ENCODE peak calls at places on chromosomes 13 and 19, in eight cellular contexts. M is lower lobe of right lung; D is heart left ventricle; H is CD8-positive, alpha-beta T cell; U is breast epithelium; Y is kidney; B is right atrium auricular region; L is DND-41. T is an unnamed sample. For H3K4me1, the result is how much of the 10 kb centered on the place peaks cover.

GRCh38 chr19:6958786-6959185 is 62.4 kb downstream of the MBD3L2B start:
- DNase-seq in D (no peak), B (no peak), U (no peak), H (no peak), L (no peak), M (peak), Y (no peak), T (no peak)

GRCh38 chr13:35630551-35631275 is 154.2 kb upstream of the MAB21L1 start:
- DNase-seq in D (no peak), Y (no peak), H (no peak), B (no peak), L (no peak), M (no peak), U (no peak), T (no peak)

GRCh38 chr13:81442904-81443303 is 1102.0 kb upstream of the SPRY2 start:
- DNase-seq in L (no peak), Y (no peak), U (no peak), D (no peak), B (no peak), M (no peak), H (no peak), T (no peak)

GRCh38 chr13:50365300-50365682 is 350.0 kb downstream of the KCNRG start:
- DNase-seq in H (no peak), Y (no peak), U (no peak), B (no peak), L (no peak), M (no peak), D (no peak), T (no peak)

GRCh38 chr13:101868585-101869469 is 416.4 kb downstream of the ITGBL1 start:
- DNase-seq in Y (no peak), U (no peak), D (peak), L (no peak), M (no peak), H (no peak), B (no peak), T (no peak)

GRCh38 chr19:5891938-5892771 is 11.4 kb downstream of the NDUFA11 start:
- DNase-seq in L (no peak), Y (no peak), H (no peak), B (no peak), D (no peak), U (no peak), M (peak), T (peak)

GRCh38 chr19:5881543-5882299 is 11.4 kb upstream of the FUT5 start:
- DNase-seq in B (no peak), H (no peak), U (no peak), Y (no peak), L (no peak), D (no peak), M (no peak), T (no peak)

GRCh38 chr13:114067381-114067885 is 65.0 kb downstream of the RASA3 start:
- DNase-seq in B (no peak), M (no peak), H (peak), L (no peak), D (peak), U (no peak), Y (peak), T (no peak)

GRCh38 chr19:13023666-13024065 is 28.4 kb downstream of the NFIX start:
- DNase-seq in M (no peak), Y (no peak), B (no peak), D (no peak), L (no peak), H (no peak), U (no peak), T (no peak)

GRCh38 chr19:13024958-13025653 is 29.8 kb downstream of the NFIX start:
- DNase-seq in B (no peak), D (no peak), L (no peak), M (peak), Y (no peak), H (no peak), U (no peak), T (peak)

GRCh38 chr19:13022111-13022858 is 27.0 kb downstream of the NFIX start:
- DNase-seq in Y (no peak), U (no peak), M (peak), H (no peak), B (no peak), D (peak), L (no peak), T (peak)

GRCh38 chr19:13024126-13024957 is 29.1 kb downstream of the NFIX start:
- DNase-seq in D (no peak), L (no peak), Y (no peak), M (peak), U (no peak), H (no peak), B (no peak), T (peak)

GRCh38 chr19:13022859-13023636 is 27.8 kb downstream of the NFIX start:
- DNase-seq in D (peak), U (peak), Y (peak), H (no peak), L (peak), M (peak), B (peak), T (peak)
- H3K4me1 ChIP-seq in D (half or more), U (under half), Y (under half), H (under half), L (under half), M (half or more), B (half or more), T (half or more)

DNA sequence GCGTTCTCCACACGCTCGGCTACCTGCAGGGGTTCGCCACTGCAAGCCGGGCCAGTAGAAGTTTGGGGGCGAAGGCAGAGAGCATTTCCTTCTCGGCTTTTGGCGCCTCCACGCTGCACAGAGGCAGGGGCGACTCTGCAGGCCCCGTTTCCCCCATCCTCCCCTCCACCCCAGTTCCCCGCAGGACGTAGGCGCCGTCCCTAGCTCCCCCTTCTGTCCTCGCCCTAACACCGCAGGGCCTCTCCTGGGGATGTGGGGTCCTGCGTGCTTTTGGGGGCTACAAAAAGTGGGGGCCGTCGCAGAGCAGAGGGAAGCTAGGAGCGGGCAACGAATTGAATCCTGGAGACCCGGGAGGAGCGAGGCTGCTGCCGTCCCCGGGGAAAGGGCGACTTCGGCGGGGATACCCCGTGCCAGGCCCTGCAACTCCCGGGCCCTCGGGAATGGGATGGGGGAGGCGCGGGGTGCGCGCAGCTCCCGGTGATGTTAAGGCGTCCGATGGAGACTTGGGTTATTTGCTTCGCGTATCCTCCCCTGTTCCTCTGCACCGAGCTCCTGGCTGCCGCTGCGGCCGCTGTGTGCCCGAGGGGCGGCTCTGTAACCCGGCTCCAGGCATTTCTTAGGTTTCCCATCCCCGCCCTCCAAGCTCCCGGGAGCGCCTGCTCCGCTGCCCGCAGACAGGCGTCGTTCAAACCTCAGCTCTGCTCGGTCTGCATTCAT is 255.9 kb upstream of the SOX21 start:
- DNase-seq in H (no peak), Y (no peak), U (no peak), M (no peak), B (no peak), L (no peak), D (no peak), T (no peak)
- TF ChIP-seq CTCF in H (no peak), Y (no peak), U (no peak), M (no peak), B (no peak), L (no peak), D (no peak), T (no peak)

DNA sequence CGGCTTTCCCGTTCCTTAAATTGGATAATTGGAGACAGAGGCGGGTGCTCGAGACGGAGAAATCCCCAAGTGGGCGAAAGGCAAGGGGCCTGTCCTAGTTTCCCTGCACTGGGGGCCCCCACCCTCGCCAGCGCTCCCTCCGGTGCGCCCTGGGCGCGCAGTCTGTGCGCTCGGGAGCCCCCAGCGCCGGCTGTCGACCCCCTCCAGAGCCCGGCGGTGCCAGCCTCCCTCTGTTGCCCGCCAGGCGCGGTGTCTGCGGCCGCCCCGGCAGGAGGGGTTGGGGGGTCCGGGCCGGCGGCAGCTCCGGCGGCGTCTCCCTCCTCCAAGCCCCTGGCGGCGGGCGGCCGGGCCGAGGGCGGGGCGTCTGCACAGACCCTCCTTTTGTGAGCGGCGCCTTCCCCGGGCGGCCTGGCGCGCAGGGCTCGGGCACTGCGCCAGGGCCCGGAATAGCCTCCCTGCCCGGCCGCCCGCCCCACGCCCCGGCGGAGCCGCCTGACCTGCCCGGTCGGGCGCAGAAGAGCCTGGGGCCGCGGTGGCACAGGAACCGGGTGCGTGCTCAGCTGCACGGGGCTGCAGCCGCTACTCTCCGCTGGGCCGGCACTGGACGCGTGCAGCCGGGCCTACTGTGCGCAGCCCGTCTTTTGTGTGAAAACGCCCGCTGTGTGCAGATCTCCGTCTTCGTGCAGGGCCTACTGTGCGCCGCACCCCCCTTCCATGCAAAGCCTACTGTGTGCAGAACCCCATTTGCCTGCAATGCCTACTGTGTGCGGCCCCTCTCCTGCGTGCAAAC is 13.2 kb downstream of the GADD45B start:
- DNase-seq in B (no peak), U (peak), L (no peak), Y (peak), D (peak), H (no peak), M (peak), T (no peak)
- H3K4me3 ChIP-seq in B (peak), U (peak), L (no peak), Y (peak), D (peak), H (peak), M (peak), T (peak)

GRCh38 chr19:19404879-19405860 is at the start of gene GATAD2A:
- DNase-seq in Y (peak), H (peak), B (peak), D (peak), U (peak), M (peak), L (peak), T (peak)

GRCh38 chr19:19407640-19407933 is 2.1 kb downstream of the GATAD2A start:
- DNase-seq in L (no peak), U (no peak), D (no peak), B (no peak), Y (no peak), H (no peak), M (no peak), T (no peak)

GRCh38 chr19:19405919-19406877 is 723 bp downstream of the GATAD2A start:
- DNase-seq in B (no peak), M (peak), H (peak), U (no peak), Y (peak), L (peak), D (peak), T (peak)

GRCh38 chr19:19409235-19410030 is 4.0 kb downstream of the GATAD2A start:
- DNase-seq in D (no peak), B (no peak), U (no peak), Y (no peak), M (no peak), H (peak), L (no peak), T (no peak)

GRCh38 chr19:19406878-19407639 is 1.6 kb downstream of the GATAD2A start:
- DNase-seq in B (no peak), U (no peak), Y (no peak), H (peak), M (peak), D (peak), L (peak), T (peak)
- H3K4me1 ChIP-seq in B (half or more), U (under half), Y (under half), H (half or more), M (half or more), D (half or more), L (under half), T (under half)

GRCh38 chr19:15421136-15421535 is 2.3 kb upstream of the AKAP8L start:
- DNase-seq in U (no peak), H (no peak), L (no peak), B (no peak), D (peak), Y (no peak), M (no peak), T (no peak)

GRCh38 chr19:15418112-15418587 is 638 bp downstream of the AKAP8L start:
- DNase-seq in M (no peak), U (no peak), H (no peak), Y (no peak), D (peak), B (no peak), L (no peak), T (no peak)

GRCh38 chr19:15417699-15418098 is 1.1 kb downstream of the AKAP8L start:
- DNase-seq in B (no peak), L (no peak), Y (peak), M (no peak), D (peak), U (no peak), H (no peak), T (no peak)

GRCh38 chr19:15418588-15419412 is at the start of gene AKAP8L:
- DNase-seq in U (peak), M (peak), Y (peak), B (peak), D (peak), L (peak), H (peak), T (peak)

DNA sequence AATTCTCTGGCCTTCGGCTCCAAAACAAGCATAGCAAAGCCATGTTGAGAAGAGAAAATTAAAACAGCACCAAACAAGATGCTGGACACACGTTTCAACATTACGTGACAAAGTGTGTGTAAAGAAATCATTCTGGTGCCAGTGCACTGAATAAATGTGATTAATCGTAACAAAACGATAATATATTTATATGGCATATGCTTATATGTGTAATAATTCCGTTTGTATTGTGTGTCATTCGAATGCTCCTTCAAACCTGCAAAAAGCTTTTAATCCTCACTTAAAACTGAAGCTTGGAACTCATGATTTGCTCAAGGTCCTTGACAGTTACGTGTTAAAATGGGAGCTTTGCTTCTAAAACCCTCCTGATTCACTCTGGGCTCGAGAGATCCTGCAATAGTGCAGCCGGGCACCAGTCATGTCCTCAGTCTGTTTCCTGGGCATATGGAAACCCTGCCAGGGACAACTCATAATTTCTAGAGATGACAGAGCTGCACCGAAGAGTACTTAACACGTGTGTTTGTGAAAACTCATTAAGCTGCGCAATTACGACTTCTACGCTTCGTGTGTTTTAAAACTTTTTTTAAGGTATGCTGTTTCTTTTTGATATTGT is 731 bp upstream of the AKAP8L start:
- DNase-seq in L (no peak), D (peak), U (no peak), M (no peak), Y (no peak), B (no peak), H (no peak), T (no peak)
- TF ChIP-seq CTCF in L (no peak), D (no peak), U (peak), M (no peak), Y (no peak), B (peak), H (no peak), T (no peak)

GRCh38 chr13:25018729-25019115 is 77.2 kb upstream of the PABPC3 start:
- DNase-seq in U (no peak), D (no peak), B (no peak), M (no peak), Y (no peak), L (no peak), H (no peak), T (no peak)
- H3K4me3 ChIP-seq in U (peak), D (no peak), B (peak), M (peak), Y (no peak), L (no peak), H (no peak), T (peak)

GRCh38 chr19:33686246-33686645 is 64.5 kb downstream of the CHST8 start:
- DNase-seq in B (no peak), H (no peak), Y (no peak), D (no peak), L (no peak), M (no peak), U (peak), T (no peak)
- H3K4me1 ChIP-seq in B (under half), H (under half), Y (under half), D (under half), L (under half), M (under half), U (under half), T (under half)